ENCODE peak calls at places on chromosomes 4 and X, in seven cellular contexts. One of them, this sample, is unnamed.

GRCh38 chrX:41733939-41734338 is 10.0 kb downstream of the GPR82 start:
- DNase-seq in AG09319: no peak
- DNase-seq in activated CD8-positive, alpha-beta T cell treated with anti-CD3 and anti-CD28 coated beads for 36 hours: peak; percentile 52
- DNase-seq in uterus: no peak
- DNase-seq in mesothelial cell of epicardium: no peak
- DNase-seq in OCI-LY7: peak; percentile 90
- DNase-seq in mammary epithelial cell: peak; percentile 2
- DNase-seq in this sample: no peak

GRCh38 chr4:103904126-103904525 is 184.3 kb upstream of the TACR3 start:
- DNase-seq in AG09319: no peak
- DNase-seq in activated CD8-positive, alpha-beta T cell treated with anti-CD3 and anti-CD28 coated beads for 36 hours: no peak
- DNase-seq in uterus: no peak
- DNase-seq in mesothelial cell of epicardium: no peak
- DNase-seq in OCI-LY7: no peak
- DNase-seq in mammary epithelial cell: peak; percentile 8
- DNase-seq in this sample: no peak

GRCh38 chr4:7166981-7167700 is 25.2 kb upstream of the SORCS2 start:
- DNase-seq in AG09319: no peak
- DNase-seq in activated CD8-positive, alpha-beta T cell treated with anti-CD3 and anti-CD28 coated beads for 36 hours: no peak
- DNase-seq in uterus: peak; percentile 8
- DNase-seq in mesothelial cell of epicardium: peak; percentile 35
- DNase-seq in OCI-LY7: no peak
- DNase-seq in mammary epithelial cell: no peak
- DNase-seq in this sample: no peak

GRCh38 chr4:164888096-164888495 is 11.1 kb downstream of the APELA start:
- DNase-seq in AG09319: no peak
- DNase-seq in activated CD8-positive, alpha-beta T cell treated with anti-CD3 and anti-CD28 coated beads for 36 hours: no peak
- DNase-seq in uterus: no peak
- DNase-seq in mesothelial cell of epicardium: no peak
- DNase-seq in OCI-LY7: no peak
- DNase-seq in mammary epithelial cell: no peak
- DNase-seq in this sample: no peak

GRCh38 chr4:185712350-185713024 is 99.5 kb downstream of the SORBS2 start:
- DNase-seq in AG09319: no peak
- DNase-seq in activated CD8-positive, alpha-beta T cell treated with anti-CD3 and anti-CD28 coated beads for 36 hours: no peak
- DNase-seq in uterus: no peak
- DNase-seq in mesothelial cell of epicardium: no peak
- DNase-seq in OCI-LY7: no peak
- DNase-seq in mammary epithelial cell: no peak
- DNase-seq in this sample: no peak

GRCh38 chr4:141027421-141027820 is 105.8 kb downstream of the RNF150 start:
- DNase-seq in AG09319: no peak
- DNase-seq in activated CD8-positive, alpha-beta T cell treated with anti-CD3 and anti-CD28 coated beads for 36 hours: no peak
- DNase-seq in uterus: no peak
- DNase-seq in mesothelial cell of epicardium: no peak
- DNase-seq in OCI-LY7: no peak
- DNase-seq in mammary epithelial cell: peak; percentile 17
- DNase-seq in this sample: no peak

GRCh38 chr4:186621959-186622553 is 66.7 kb upstream of the MTNR1A start:
- DNase-seq in AG09319: peak; percentile 44
- DNase-seq in activated CD8-positive, alpha-beta T cell treated with anti-CD3 and anti-CD28 coated beads for 36 hours: no peak
- DNase-seq in uterus: no peak
- DNase-seq in mesothelial cell of epicardium: no peak
- DNase-seq in OCI-LY7: no peak
- DNase-seq in mammary epithelial cell: peak; percentile 79
- DNase-seq in this sample: no peak

GRCh38 chr4:106266201-106266600 is 49.8 kb downstream of the TBCK start:
- DNase-seq in AG09319: peak; percentile 28
- DNase-seq in activated CD8-positive, alpha-beta T cell treated with anti-CD3 and anti-CD28 coated beads for 36 hours: no peak
- DNase-seq in uterus: no peak
- DNase-seq in mesothelial cell of epicardium: no peak
- DNase-seq in OCI-LY7: peak; percentile 46
- DNase-seq in mammary epithelial cell: peak; percentile 37
- DNase-seq in this sample: no peak

GRCh38 chr4:185104733-185105132 is 38.3 kb upstream of the SLC25A4 start:
- DNase-seq in AG09319: no peak
- DNase-seq in activated CD8-positive, alpha-beta T cell treated with anti-CD3 and anti-CD28 coated beads for 36 hours: no peak
- DNase-seq in uterus: no peak
- DNase-seq in mesothelial cell of epicardium: no peak
- DNase-seq in OCI-LY7: no peak
- DNase-seq in mammary epithelial cell: no peak
- DNase-seq in this sample: no peak

GRCh38 chr4:113368056-113368455 is 318.6 kb downstream of the ANK2 start:
- DNase-seq in AG09319: peak; percentile 63
- DNase-seq in activated CD8-positive, alpha-beta T cell treated with anti-CD3 and anti-CD28 coated beads for 36 hours: no peak
- DNase-seq in uterus: no peak
- DNase-seq in mesothelial cell of epicardium: no peak
- DNase-seq in OCI-LY7: no peak
- DNase-seq in mammary epithelial cell: peak; percentile 28
- DNase-seq in this sample: no peak

GRCh38 chrX:10633722-10634121 is 13.3 kb upstream of the MID1 start:
- DNase-seq in AG09319: peak; percentile 51
- DNase-seq in activated CD8-positive, alpha-beta T cell treated with anti-CD3 and anti-CD28 coated beads for 36 hours: no peak
- DNase-seq in uterus: peak; percentile 76
- DNase-seq in mesothelial cell of epicardium: no peak
- DNase-seq in OCI-LY7: no peak
- DNase-seq in mammary epithelial cell: peak; percentile 90
- DNase-seq in this sample: peak; percentile 74

GRCh38 chrX:10041383-10041782 is 74.2 kb downstream of the CLDN34 start:
- DNase-seq in AG09319: no peak
- DNase-seq in activated CD8-positive, alpha-beta T cell treated with anti-CD3 and anti-CD28 coated beads for 36 hours: no peak
- DNase-seq in uterus: no peak
- DNase-seq in mesothelial cell of epicardium: no peak
- DNase-seq in OCI-LY7: no peak
- DNase-seq in mammary epithelial cell: no peak
- DNase-seq in this sample: no peak

GRCh38 chr4:157245351-157245750 is 24.8 kb downstream of the GRIA2 start:
- DNase-seq in AG09319: no peak
- DNase-seq in activated CD8-positive, alpha-beta T cell treated with anti-CD3 and anti-CD28 coated beads for 36 hours: no peak
- DNase-seq in uterus: no peak
- DNase-seq in mesothelial cell of epicardium: no peak
- DNase-seq in OCI-LY7: no peak
- DNase-seq in mammary epithelial cell: no peak
- DNase-seq in this sample: no peak

GRCh38 chr4:155972098-155972497 is 18.4 kb upstream of the CTSO start:
- DNase-seq in AG09319: no peak
- DNase-seq in activated CD8-positive, alpha-beta T cell treated with anti-CD3 and anti-CD28 coated beads for 36 hours: peak; percentile 7
- DNase-seq in uterus: no peak
- DNase-seq in mesothelial cell of epicardium: no peak
- DNase-seq in OCI-LY7: no peak
- DNase-seq in mammary epithelial cell: no peak
- DNase-seq in this sample: peak; percentile 22

GRCh38 chr4:113094327-113094726 is 44.9 kb downstream of the ANK2 start:
- DNase-seq in AG09319: no peak
- DNase-seq in activated CD8-positive, alpha-beta T cell treated with anti-CD3 and anti-CD28 coated beads for 36 hours: no peak
- DNase-seq in uterus: no peak
- DNase-seq in mesothelial cell of epicardium: no peak
- DNase-seq in OCI-LY7: no peak
- DNase-seq in mammary epithelial cell: no peak
- DNase-seq in this sample: no peak

GRCh38 chrX:20372533-20372932 is 105.8 kb upstream of the RPS6KA3 start:
- DNase-seq in AG09319: no peak
- DNase-seq in activated CD8-positive, alpha-beta T cell treated with anti-CD3 and anti-CD28 coated beads for 36 hours: no peak
- DNase-seq in uterus: no peak
- DNase-seq in mesothelial cell of epicardium: no peak
- DNase-seq in OCI-LY7: no peak
- DNase-seq in mammary epithelial cell: peak; percentile 14
- DNase-seq in this sample: peak; percentile 8

GRCh38 chr4:48271626-48272025 is 2.0 kb upstream of the TEC start:
- DNase-seq in AG09319: no peak
- DNase-seq in activated CD8-positive, alpha-beta T cell treated with anti-CD3 and anti-CD28 coated beads for 36 hours: no peak
- DNase-seq in uterus: no peak
- DNase-seq in mesothelial cell of epicardium: no peak
- DNase-seq in OCI-LY7: no peak
- DNase-seq in mammary epithelial cell: no peak
- DNase-seq in this sample: no peak

GRCh38 chrX:16528620-16529019 is 121.3 kb upstream of the S100G start:
- DNase-seq in AG09319: no peak
- DNase-seq in activated CD8-positive, alpha-beta T cell treated with anti-CD3 and anti-CD28 coated beads for 36 hours: peak; percentile 69
- DNase-seq in uterus: no peak
- DNase-seq in mesothelial cell of epicardium: no peak
- DNase-seq in OCI-LY7: no peak
- DNase-seq in mammary epithelial cell: no peak
- DNase-seq in this sample: no peak

GRCh38 chr4:169283114-169283509 is 12.4 kb upstream of the SH3RF1 start:
- DNase-seq in AG09319: no peak
- DNase-seq in activated CD8-positive, alpha-beta T cell treated with anti-CD3 and anti-CD28 coated beads for 36 hours: no peak
- DNase-seq in uterus: no peak
- DNase-seq in mesothelial cell of epicardium: no peak
- DNase-seq in OCI-LY7: no peak
- DNase-seq in mammary epithelial cell: peak; percentile 88
- DNase-seq in this sample: no peak

GRCh38 chr4:80184053-80184790 is 13.1 kb upstream of the PRDM8 start:
- DNase-seq in AG09319: peak; percentile 70
- DNase-seq in activated CD8-positive, alpha-beta T cell treated with anti-CD3 and anti-CD28 coated beads for 36 hours: peak; percentile 96
- DNase-seq in uterus: peak; percentile 88
- DNase-seq in mesothelial cell of epicardium: peak; percentile 87
- DNase-seq in OCI-LY7: peak; percentile 70
- DNase-seq in mammary epithelial cell: peak; percentile 76
- DNase-seq in this sample: peak; percentile 92

GRCh38 chr4:67446811-67447210 is 98.5 kb downstream of the CENPC start:
- DNase-seq in AG09319: no peak
- DNase-seq in activated CD8-positive, alpha-beta T cell treated with anti-CD3 and anti-CD28 coated beads for 36 hours: no peak
- DNase-seq in uterus: no peak
- DNase-seq in mesothelial cell of epicardium: no peak
- DNase-seq in OCI-LY7: no peak
- DNase-seq in mammary epithelial cell: no peak
- DNase-seq in this sample: no peak

GRCh38 chrX:5278908-5279307 is 949.8 kb downstream of the NLGN4X start:
- DNase-seq in AG09319: no peak
- DNase-seq in activated CD8-positive, alpha-beta T cell treated with anti-CD3 and anti-CD28 coated beads for 36 hours: no peak
- DNase-seq in uterus: no peak
- DNase-seq in mesothelial cell of epicardium: no peak
- DNase-seq in OCI-LY7: no peak
- DNase-seq in mammary epithelial cell: no peak
- DNase-seq in this sample: no peak

GRCh38 chrX:49230500-49231232 is 2.5 kb downstream of the CACNA1F start:
- DNase-seq in AG09319: no peak
- DNase-seq in activated CD8-positive, alpha-beta T cell treated with anti-CD3 and anti-CD28 coated beads for 36 hours: peak; percentile 84
- DNase-seq in uterus: peak; percentile 30
- DNase-seq in mesothelial cell of epicardium: no peak
- DNase-seq in OCI-LY7: no peak
- DNase-seq in mammary epithelial cell: no peak
- DNase-seq in this sample: peak; percentile 62

GRCh38 chr4:139988863-139989765 is 164.9 kb downstream of the MAML3 start:
- DNase-seq in AG09319: peak; percentile 41
- DNase-seq in activated CD8-positive, alpha-beta T cell treated with anti-CD3 and anti-CD28 coated beads for 36 hours: peak; percentile 75
- DNase-seq in uterus: peak; percentile 86
- DNase-seq in mesothelial cell of epicardium: no peak
- DNase-seq in OCI-LY7: no peak
- DNase-seq in mammary epithelial cell: peak; percentile 97
- DNase-seq in this sample: peak; percentile 58

GRCh38 chrX:39652336-39652735 is 445.4 kb downstream of the BCOR start:
- DNase-seq in AG09319: no peak
- DNase-seq in activated CD8-positive, alpha-beta T cell treated with anti-CD3 and anti-CD28 coated beads for 36 hours: peak; percentile 47
- DNase-seq in uterus: no peak
- DNase-seq in mesothelial cell of epicardium: no peak
- DNase-seq in OCI-LY7: peak; percentile 56
- DNase-seq in mammary epithelial cell: no peak
- DNase-seq in this sample: peak; percentile 18

GRCh38 chrX:68843992-68844391 is 15.2 kb downstream of the EFNB1 start:
- DNase-seq in AG09319: no peak
- DNase-seq in activated CD8-positive, alpha-beta T cell treated with anti-CD3 and anti-CD28 coated beads for 36 hours: no peak
- DNase-seq in uterus: no peak
- DNase-seq in mesothelial cell of epicardium: no peak
- DNase-seq in OCI-LY7: no peak
- DNase-seq in mammary epithelial cell: peak; percentile 68
- DNase-seq in this sample: no peak

GRCh38 chrX:44400588-44400987 is 57.1 kb upstream of the EFHC2 start:
- DNase-seq in AG09319: peak; percentile 5
- DNase-seq in activated CD8-positive, alpha-beta T cell treated with anti-CD3 and anti-CD28 coated beads for 36 hours: peak; percentile 68
- DNase-seq in uterus: no peak
- DNase-seq in mesothelial cell of epicardium: no peak
- DNase-seq in OCI-LY7: no peak
- DNase-seq in mammary epithelial cell: peak; percentile 95
- DNase-seq in this sample: no peak

GRCh38 chrX:150536455-150537116 is 31.8 kb upstream of the MTM1 start:
- DNase-seq in AG09319: no peak
- DNase-seq in activated CD8-positive, alpha-beta T cell treated with anti-CD3 and anti-CD28 coated beads for 36 hours: no peak
- DNase-seq in uterus: no peak
- DNase-seq in mesothelial cell of epicardium: no peak
- DNase-seq in OCI-LY7: no peak
- DNase-seq in mammary epithelial cell: no peak
- DNase-seq in this sample: no peak
- TF ChIP-seq CTCF in AG09319: no peak
- TF ChIP-seq CTCF in activated CD8-positive, alpha-beta T cell treated with anti-CD3 and anti-CD28 coated beads for 36 hours: no peak
- TF ChIP-seq CTCF in uterus: no peak
- TF ChIP-seq CTCF in mesothelial cell of epicardium: no peak
- TF ChIP-seq CTCF in OCI-LY7: no peak
- TF ChIP-seq CTCF in mammary epithelial cell: no peak
- TF ChIP-seq CTCF in this sample: peak; percentile 19

GRCh38 chrX:123425471-123425870 is 241.4 kb downstream of the GRIA3 start:
- DNase-seq in AG09319: no peak
- DNase-seq in activated CD8-positive, alpha-beta T cell treated with anti-CD3 and anti-CD28 coated beads for 36 hours: no peak
- DNase-seq in uterus: no peak
- DNase-seq in mesothelial cell of epicardium: no peak
- DNase-seq in OCI-LY7: no peak
- DNase-seq in mammary epithelial cell: no peak
- DNase-seq in this sample: no peak

GRCh38 chrX:123424546-123424945 is 240.5 kb downstream of the GRIA3 start:
- DNase-seq in AG09319: no peak
- DNase-seq in activated CD8-positive, alpha-beta T cell treated with anti-CD3 and anti-CD28 coated beads for 36 hours: no peak
- DNase-seq in uterus: no peak
- DNase-seq in mesothelial cell of epicardium: no peak
- DNase-seq in OCI-LY7: no peak
- DNase-seq in mammary epithelial cell: peak; percentile 62
- DNase-seq in this sample: no peak

GRCh38 chrX:123425904-123426303 is 241.8 kb downstream of the GRIA3 start:
- DNase-seq in AG09319: no peak
- DNase-seq in activated CD8-positive, alpha-beta T cell treated with anti-CD3 and anti-CD28 coated beads for 36 hours: no peak
- DNase-seq in uterus: peak; percentile 23
- DNase-seq in mesothelial cell of epicardium: no peak
- DNase-seq in OCI-LY7: no peak
- DNase-seq in mammary epithelial cell: peak; percentile 35
- DNase-seq in this sample: no peak

GRCh38 chrX:123422875-123423274 is 238.8 kb downstream of the GRIA3 start:
- DNase-seq in AG09319: no peak
- DNase-seq in activated CD8-positive, alpha-beta T cell treated with anti-CD3 and anti-CD28 coated beads for 36 hours: no peak
- DNase-seq in uterus: no peak
- DNase-seq in mesothelial cell of epicardium: no peak
- DNase-seq in OCI-LY7: peak; percentile 0
- DNase-seq in mammary epithelial cell: peak; percentile 27
- DNase-seq in this sample: peak; percentile 12
- TF ChIP-seq CTCF in AG09319: peak; percentile 71
- TF ChIP-seq CTCF in activated CD8-positive, alpha-beta T cell treated with anti-CD3 and anti-CD28 coated beads for 36 hours: peak; percentile 19
- TF ChIP-seq CTCF in uterus: peak; percentile 36
- TF ChIP-seq CTCF in mesothelial cell of epicardium: no peak
- TF ChIP-seq CTCF in OCI-LY7: peak; percentile 71
- TF ChIP-seq CTCF in mammary epithelial cell: peak; percentile 57
- TF ChIP-seq CTCF in this sample: peak; percentile 31

GRCh38 chr4:86482851-86483490 is 111.1 kb upstream of the PTPN13 start:
- DNase-seq in AG09319: no peak
- DNase-seq in activated CD8-positive, alpha-beta T cell treated with anti-CD3 and anti-CD28 coated beads for 36 hours: peak; percentile 3
- DNase-seq in uterus: no peak
- DNase-seq in mesothelial cell of epicardium: no peak
- DNase-seq in OCI-LY7: no peak
- DNase-seq in mammary epithelial cell: no peak
- DNase-seq in this sample: no peak
- TF ChIP-seq CTCF in AG09319: peak; percentile 6
- TF ChIP-seq CTCF in activated CD8-positive, alpha-beta T cell treated with anti-CD3 and anti-CD28 coated beads for 36 hours: no peak
- TF ChIP-seq CTCF in uterus: no peak
- TF ChIP-seq CTCF in mesothelial cell of epicardium: no peak
- TF ChIP-seq CTCF in OCI-LY7: no peak
- TF ChIP-seq CTCF in mammary epithelial cell: no peak
- TF ChIP-seq CTCF in this sample: no peak

GRCh38 chr4:2459589-2460349 is 9.1 kb upstream of the RNF4 start:
- DNase-seq in AG09319: no peak
- DNase-seq in activated CD8-positive, alpha-beta T cell treated with anti-CD3 and anti-CD28 coated beads for 36 hours: no peak
- DNase-seq in uterus: no peak
- DNase-seq in mesothelial cell of epicardium: no peak
- DNase-seq in OCI-LY7: no peak
- DNase-seq in mammary epithelial cell: no peak
- DNase-seq in this sample: no peak
- TF ChIP-seq CTCF in AG09319: no peak
- TF ChIP-seq CTCF in activated CD8-positive, alpha-beta T cell treated with anti-CD3 and anti-CD28 coated beads for 36 hours: no peak
- TF ChIP-seq CTCF in uterus: no peak
- TF ChIP-seq CTCF in mesothelial cell of epicardium: no peak
- TF ChIP-seq CTCF in OCI-LY7: no peak
- TF ChIP-seq CTCF in mammary epithelial cell: no peak
- TF ChIP-seq CTCF in this sample: no peak

This sample was measured in Calu3.